ENCODE peak calls at places on chromosomes 11 and 22, in eight cellular contexts. Y is fibroblast of lung, I is A549, C is iPS DF 6.9, D is cardiac muscle cell, M is right lobe of liver, G is lower lobe of right lung, A is mammary epithelial cell. Q is an unnamed sample.

GRCh38 chr11:111770581-111771134 is 4.5 kb upstream of the PPP2R1B start:
- DNase-seq in G (no peak), A (peak; percentile 39), C (no peak), M (no peak), I (no peak), Y (no peak), D (no peak), Q (no peak)

GRCh38 chr11:122020902-122021301 is 95.1 kb downstream of the BLID start:
- DNase-seq in A (no peak), C (no peak), G (no peak), D (peak; percentile 30), Y (no peak), I (no peak), M (no peak), Q (no peak)

GRCh38 chr11:70268526-70268925 is 2.0 kb upstream of the PPFIA1 start:
- DNase-seq in I (no peak), D (no peak), C (no peak), G (no peak), A (no peak), M (peak; percentile 18), Y (no peak), Q (no peak)

GRCh38 chr11:75160328-75160757 is 9.4 kb downstream of the SLCO2B1 start:
- DNase-seq in C (no peak), G (no peak), M (no peak), D (no peak), A (no peak), I (no peak), Y (no peak), Q (no peak)

GRCh38 chr11:66693356-66694055 is 15.8 kb upstream of the RBM4B start:
- DNase-seq in C (no peak), A (no peak), I (no peak), D (no peak), G (no peak), M (no peak), Y (no peak), Q (no peak)

GRCh38 chr11:15918212-15918611 is 438.1 kb downstream of the SOX6 start:
- DNase-seq in G (no peak), C (no peak), Y (no peak), D (no peak), M (no peak), A (no peak), I (no peak), Q (no peak)

GRCh38 chr11:128839081-128839480 is 28.0 kb downstream of the KCNJ1 start:
- DNase-seq in A (no peak), M (no peak), D (no peak), C (no peak), I (no peak), G (no peak), Y (no peak), Q (no peak)

GRCh38 chr22:49333206-49333605 is 494.5 kb downstream of the BRD1 start:
- DNase-seq in A (no peak), G (peak; percentile 30), M (no peak), I (no peak), D (no peak), Y (no peak), C (no peak), Q (no peak)

GRCh38 chr11:81915045-81915444 is 818.6 kb downstream of the FAM181B start:
- DNase-seq in M (peak; percentile 54), D (no peak), I (no peak), G (no peak), C (no peak), A (no peak), Y (peak; percentile 2), Q (no peak)

GRCh38 chr11:134439181-134439580 is 27.1 kb upstream of the B3GAT1 start:
- DNase-seq in D (no peak), M (no peak), A (no peak), G (no peak), C (no peak), I (no peak), Y (no peak), Q (no peak)

GRCh38 chr11:19652976-19653375 is 59.7 kb upstream of the NAV2 start:
- DNase-seq in G (no peak), D (peak; percentile 72), C (no peak), Y (no peak), I (no peak), M (no peak), A (no peak), Q (no peak)

GRCh38 chr11:72896431-72896830 is 82.2 kb downstream of the ATG16L2 start:
- DNase-seq in C (no peak), I (no peak), G (no peak), A (no peak), D (no peak), Y (no peak), M (no peak), Q (no peak)

GRCh38 chr11:70127653-70128434 is 49.7 kb downstream of the ANO1 start:
- DNase-seq in I (no peak), G (no peak), C (no peak), A (no peak), D (no peak), Y (peak; percentile 79), M (no peak), Q (no peak)

GRCh38 chr11:122863704-122864326 is 18.7 kb upstream of the JHY start:
- DNase-seq in Y (peak; percentile 23), G (no peak), C (no peak), D (peak; percentile 53), A (no peak), M (no peak), I (peak; percentile 20), Q (peak; percentile 32)

GRCh38 chr22:17953147-17953546 is 71.2 kb downstream of the MICAL3 start:
- DNase-seq in M (no peak), A (no peak), I (no peak), Y (no peak), G (no peak), D (no peak), C (no peak), Q (no peak)

GRCh38 chr11:86940122-86940777 is 14.9 kb downstream of the FZD4 start:
- DNase-seq in A (no peak), D (peak; percentile 59), M (no peak), C (no peak), I (no peak), Y (peak; percentile 89), G (no peak), Q (peak; percentile 55)
- H3K4me3 ChIP-seq in A (no peak overlapping the region), D (no peak overlapping the region), M (peak overlapping the region; percentile 24), C (no peak overlapping the region), I (no peak overlapping the region), Y (peak overlapping the region; percentile 1), G (peak overlapping the region; percentile 18), Q (peak overlapping the region; percentile 52)

GRCh38 chr11:68303982-68304780 is 8.2 kb upstream of the LRP5 start:
- DNase-seq in I (no peak), M (peak; percentile 40), A (no peak), G (no peak), D (no peak), C (no peak), Y (no peak), Q (no peak)
- H3K4me1 ChIP-seq in I (peaks cover 12% of the 10 kb centered on the region), M (peaks cover 3% of the 10 kb centered on the region), A (peaks cover 10% of the 10 kb centered on the region), G (peaks cover 7% of the 10 kb centered on the region), D (peaks cover 1% of the 10 kb centered on the region), C (no peaks in the 10 kb centered on the region), Y (no peaks in the 10 kb centered on the region), Q (peaks cover 8% of the 10 kb centered on the region)

DNA sequence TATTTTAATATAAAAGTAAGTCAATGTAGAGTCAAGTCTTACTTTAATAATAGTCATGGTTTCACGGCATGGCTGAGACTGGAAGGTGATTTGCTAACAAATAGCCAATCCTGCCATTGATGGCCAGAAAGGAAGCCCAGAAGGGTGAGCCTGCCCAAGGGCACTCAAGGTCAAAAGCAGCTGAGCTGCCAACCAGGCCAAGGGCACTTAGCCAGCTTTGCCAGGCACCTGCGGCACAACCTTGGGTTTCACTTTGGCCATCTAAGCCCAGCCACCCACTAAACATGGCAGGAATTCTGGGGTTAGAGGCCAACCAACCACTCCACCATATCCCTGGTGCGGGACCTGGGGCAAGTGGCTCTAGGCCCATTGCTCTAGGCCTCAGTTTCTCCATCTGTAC is 4.2 kb downstream of the LHFPL7 start:
- DNase-seq in A (no peak), I (no peak), G (no peak), D (no peak), Y (no peak), C (no peak), M (no peak), Q (no peak)
- H3K4me3 ChIP-seq in A (no peak overlapping the region), I (no peak overlapping the region), G (no peak overlapping the region), D (no peak overlapping the region), Y (no peak overlapping the region), C (no peak overlapping the region), M (no peak overlapping the region), Q (no peak overlapping the region)

GRCh38 chr22:46308283-46308988 is 11.8 kb downstream of the GTSE1 start:
- DNase-seq in M (no peak), Y (no peak), G (peak; percentile 28), C (no peak), D (no peak), A (no peak), I (no peak), Q (no peak)
- H3K4me1 ChIP-seq in M (no peaks in the 10 kb centered on the region), Y (peaks cover 2% of the 10 kb centered on the region), G (no peaks in the 10 kb centered on the region), C (no peaks in the 10 kb centered on the region), D (no peaks in the 10 kb centered on the region), A (peaks cover 9% of the 10 kb centered on the region), I (no peaks in the 10 kb centered on the region), Q (peaks cover 14% of the 10 kb centered on the region)